ENCODE peak calls at places on chromosome 22, in six cellular contexts. N is adrenal gland, J is fibroblast of the aortic adventitia, T is foreskin fibroblast, F is OCI-LY7, Y is AG09319. X is an unnamed sample.

GRCh38 chr22:19644314-19645223 is 69.7 kb upstream of the SEPTIN5 start:
- DNase-seq in N (no peak), J (no peak), T (no peak), F (no peak), Y (no peak), X (no peak)

GRCh38 chr22:50579752-50580151 is 1.5 kb upstream of the CPT1B start:
- DNase-seq in N (no peak), J (no peak), T (no peak), F (no peak), Y (no peak), X (no peak)

GRCh38 chr22:29095459-29095858 is 22.6 kb downstream of the KREMEN1 start:
- DNase-seq in N (no peak), J (no peak), T (no peak), F (no peak), Y (no peak), X (no peak)

GRCh38 chr22:49016909-49017768 is 810.5 kb downstream of the BRD1 start:
- DNase-seq in N (peak; percentile 7), J (no peak), T (no peak), F (no peak), Y (no peak), X (no peak)

GRCh38 chr22:30667092-30667485 is 586 bp downstream of the DUSP18 start:
- DNase-seq in N (no peak), J (peak; percentile 21), T (no peak), F (peak; percentile 15), Y (no peak), X (peak; percentile 29)

GRCh38 chr22:20290578-20291248 is 22.6 kb upstream of the RTN4R start:
- DNase-seq in N (no peak), J (no peak), T (no peak), F (no peak), Y (no peak), X (no peak)

GRCh38 chr22:32828561-32828960 is 27.1 kb downstream of the TIMP3 start:
- DNase-seq in N (no peak), J (no peak), T (no peak), F (no peak), Y (no peak), X (no peak)

GRCh38 chr22:30969532-30970355 is 679 bp downstream of the TUG1 start:
- DNase-seq in N (peak; percentile 47), J (peak; percentile 45), T (peak; percentile 16), F (peak; percentile 79), Y (peak; percentile 7), X (peak; percentile 40)

GRCh38 chr22:20298803-20299735 is 20.8 kb downstream of the DGCR6L start:
- DNase-seq in N (peak; percentile 85), J (peak; percentile 58), T (peak; percentile 76), F (peak; percentile 78), Y (no peak), X (peak; percentile 91)

GRCh38 chr22:38310518-38311330 is 6.5 kb downstream of the CSNK1E start:
- DNase-seq in N (no peak), J (peak; percentile 14), T (no peak), F (no peak), Y (no peak), X (no peak)

GRCh38 chr22:18021431-18021830 is 2.9 kb downstream of the MICAL3 start:
- DNase-seq in N (no peak), J (no peak), T (no peak), F (no peak), Y (no peak), X (no peak)

GRCh38 chr22:24271406-24271760 is 752 bp downstream of the SPECC1L start:
- DNase-seq in N (no peak), J (peak; percentile 44), T (no peak), F (no peak), Y (no peak), X (no peak)

GRCh38 chr22:27405672-27406388 is 395.7 kb downstream of the MN1 start:
- DNase-seq in N (peak; percentile 40), J (peak; percentile 52), T (peak; percentile 31), F (peak; percentile 46), Y (no peak), X (peak; percentile 49)
- TF ChIP-seq CTCF in N (peak; percentile 73), J (peak; percentile 60), T (peak; percentile 73), F (peak; percentile 86), Y (peak; percentile 75), X (peak; percentile 58)

DNA sequence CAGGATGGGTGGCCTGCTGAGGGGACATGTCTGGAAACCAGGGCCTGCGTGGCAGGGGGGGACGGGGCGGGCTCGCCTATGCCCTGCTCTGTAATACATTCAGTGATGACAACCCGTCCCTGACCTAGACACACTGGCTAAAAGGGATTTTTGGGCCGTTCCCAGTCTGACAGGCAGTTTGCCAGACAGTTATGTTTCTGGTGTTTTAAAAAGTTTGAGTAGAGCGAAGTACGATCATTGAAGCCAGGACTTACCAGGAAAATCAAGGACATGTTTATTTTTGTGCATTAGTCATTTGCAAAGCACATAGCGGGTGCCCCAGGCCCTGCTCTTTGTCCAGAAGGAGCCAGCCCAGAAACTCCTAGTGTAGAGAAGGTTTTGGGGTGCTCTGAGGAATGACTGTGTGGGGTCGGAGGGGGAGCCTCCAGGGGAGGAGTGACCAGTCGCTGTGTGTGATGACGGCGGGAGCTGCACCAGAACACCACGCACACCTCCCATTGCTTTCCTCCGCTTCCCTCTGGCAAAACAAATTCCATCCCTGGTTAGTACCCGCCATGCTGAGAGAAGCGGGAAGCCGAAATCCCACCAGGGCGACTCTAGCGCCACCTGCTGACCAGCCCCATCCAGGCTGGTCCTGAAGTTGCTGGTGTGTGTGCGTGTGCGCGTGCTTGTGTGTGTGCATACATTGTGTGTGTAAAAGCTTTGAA is 50.8 kb downstream of the FBLN1 start:
- DNase-seq in N (peak; percentile 78), J (peak; percentile 95), T (peak; percentile 82), F (peak; percentile 62), Y (peak; percentile 74), X (peak; percentile 73)
- TF ChIP-seq CTCF in N (peak; percentile 91), J (peak; percentile 97), T (peak; percentile 97), F (peak; percentile 92), Y (peak; percentile 96), X (peak; percentile 79)

DNA sequence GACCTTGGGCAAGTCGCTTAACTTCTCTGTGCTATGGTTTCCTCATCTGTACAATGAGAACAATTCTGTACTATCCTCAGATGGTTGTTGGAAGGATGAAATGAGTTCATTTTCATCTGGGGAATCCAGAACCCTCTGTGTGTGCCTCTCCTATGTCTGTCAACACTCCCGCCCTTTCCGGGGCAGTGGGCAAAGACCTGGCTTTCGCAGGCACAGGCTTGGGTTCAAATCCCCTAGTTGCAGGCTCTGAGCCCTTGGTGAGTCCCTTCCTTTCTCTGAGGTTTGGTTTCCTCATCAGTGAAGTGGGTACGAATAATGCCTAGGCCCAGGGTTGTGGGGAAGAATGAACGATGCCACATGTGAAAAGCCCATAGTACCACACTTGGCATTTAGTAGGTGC is 6.0 kb downstream of the PNPLA5 start:
- DNase-seq in N (no peak), J (no peak), T (no peak), F (no peak), Y (no peak), X (no peak)
- TF ChIP-seq CTCF in N (no peak), J (no peak), T (no peak), F (no peak), Y (no peak), X (no peak)

DNA sequence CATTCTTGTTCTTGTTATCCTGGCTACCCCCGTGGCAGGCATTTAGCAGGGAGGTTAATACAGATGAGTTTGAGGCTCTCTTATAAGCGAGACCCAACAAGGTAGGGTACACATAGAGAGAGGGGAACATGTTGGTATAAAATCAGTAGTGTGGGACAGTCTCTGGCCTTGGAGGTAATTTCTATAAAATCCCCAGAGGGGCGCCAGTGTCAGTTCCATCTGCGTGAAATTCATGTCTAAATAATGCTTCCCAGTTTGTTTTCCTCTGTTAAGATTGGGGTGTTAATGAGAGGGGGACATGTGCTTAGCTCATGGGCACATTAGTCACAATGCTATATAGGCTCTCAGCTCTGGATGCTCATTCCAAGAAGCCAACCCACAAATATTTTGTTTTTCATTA is 150.7 kb downstream of the MYO18B start:
- DNase-seq in N (no peak), J (no peak), T (no peak), F (no peak), Y (no peak), X (no peak)
- TF ChIP-seq CTCF in N (no peak), J (no peak), T (no peak), F (peak; percentile 23), Y (no peak), X (no peak)

GRCh38 chr22:47678667-47679287 is 916.3 kb downstream of the TBC1D22A start:
- DNase-seq in N (no peak), J (no peak), T (no peak), F (no peak), Y (no peak), X (no peak)
- TF ChIP-seq CTCF in N (no peak), J (no peak), T (no peak), F (no peak), Y (no peak), X (no peak)

GRCh38 chr22:37187891-37188761 is at the start of gene C1QTNF6:
- DNase-seq in N (no peak), J (peak; percentile 60), T (peak; percentile 36), F (no peak), Y (no peak), X (peak; percentile 37)
- TF ChIP-seq CTCF in N (no peak), J (no peak), T (no peak), F (no peak), Y (no peak), X (no peak)

DNA sequence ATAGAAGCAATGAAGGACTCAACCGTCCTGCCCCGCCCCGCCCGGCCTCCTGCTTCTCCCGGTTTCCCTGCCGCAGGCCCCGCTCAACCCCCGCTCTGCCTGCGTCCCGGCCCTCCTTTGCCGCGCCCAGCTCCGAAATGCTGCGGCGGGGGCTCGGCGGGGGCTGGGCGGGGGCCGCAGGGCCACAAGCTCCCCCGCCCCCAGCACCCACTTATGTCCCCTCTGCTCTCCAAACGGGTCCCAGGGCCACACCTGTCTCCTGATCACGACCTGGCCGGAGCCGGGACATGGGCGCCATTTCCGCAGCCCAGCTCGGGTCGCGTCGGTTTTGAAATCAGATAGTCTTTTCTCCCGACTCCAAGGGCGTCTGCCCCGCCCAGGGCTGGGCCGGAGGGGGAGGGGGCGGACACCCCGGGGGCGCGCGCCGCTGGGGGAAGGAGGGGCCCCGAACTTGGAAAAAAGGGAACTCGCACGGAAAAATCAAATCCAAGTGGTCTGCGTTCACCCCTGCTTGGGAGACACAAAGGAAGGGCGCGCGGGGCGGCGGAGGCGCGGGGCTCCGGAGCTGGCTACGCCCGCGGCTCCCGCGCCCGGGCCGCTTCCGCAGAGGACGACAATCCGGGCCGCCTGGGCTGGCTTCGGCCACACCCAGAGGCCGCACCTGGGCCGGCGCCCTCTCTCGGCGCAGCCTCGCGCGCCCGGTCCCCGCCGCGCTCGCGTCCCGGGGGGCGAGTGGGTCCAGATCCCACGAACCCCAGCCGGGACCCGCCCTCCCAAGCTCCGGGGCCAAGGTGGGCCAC is 70.5 kb upstream of the EP300 start:
- DNase-seq in N (peak; percentile 74), J (peak; percentile 27), T (peak; percentile 56), F (peak; percentile 83), Y (no peak), X (peak; percentile 54)
- TF ChIP-seq CTCF in N (no peak), J (no peak), T (no peak), F (peak; percentile 26), Y (no peak), X (no peak)

GRCh38 chr22:45692549-45692948 is 20.9 kb downstream of the ATXN10 start:
- DNase-seq in N (no peak), J (peak; percentile 73), T (no peak), F (no peak), Y (no peak), X (no peak)

DNA sequence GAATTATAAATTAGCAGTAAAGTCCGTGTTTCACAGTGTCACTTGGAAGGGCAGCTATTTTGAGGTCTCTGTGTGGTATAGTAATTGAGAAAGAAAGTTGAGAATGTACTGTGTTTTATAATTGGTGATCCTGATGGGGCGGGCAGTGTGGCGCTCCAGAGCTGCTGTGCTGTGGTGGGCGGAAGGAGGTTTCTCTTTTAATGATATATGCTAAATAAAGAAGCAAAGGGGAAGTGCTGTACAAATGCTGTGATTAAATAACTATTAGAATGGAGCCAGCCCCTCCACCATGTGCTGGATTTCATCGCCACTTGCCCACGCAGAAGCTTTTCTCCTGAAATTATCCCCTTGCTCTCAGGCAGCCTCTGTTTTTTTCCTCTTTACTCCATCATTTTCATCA is 24.6 kb downstream of the ATXN10 start:
- DNase-seq in N (no peak), J (no peak), T (no peak), F (no peak), Y (no peak), X (no peak)
- TF ChIP-seq CTCF in N (no peak), J (no peak), T (no peak), F (no peak), Y (no peak), X (no peak)